ENCODE peak calls at places on chromosomes 12 and 14, in nine cellular contexts. One of them, this sample, is unnamed.

GRCh38 chr12:109696485-109697269 is 16.9 kb upstream of the FAM222A start:
- DNase-seq in fibroblast of pulmonary artery: peak; percentile 14
- DNase-seq in astrocyte: peak; percentile 13
- DNase-seq in dorsolateral prefrontal cortex: no peak
- DNase-seq in epithelial cell of esophagus: peak; percentile 17
- DNase-seq in left ventricle myocardium inferior: no peak
- DNase-seq in GM23338: no peak
- DNase-seq in transverse colon: no peak
- DNase-seq in lower lobe of right lung: no peak
- DNase-seq in this sample: no peak

GRCh38 chr14:36570065-36570464 is 12.3 kb downstream of the NKX2-8 start:
- DNase-seq in fibroblast of pulmonary artery: no peak
- DNase-seq in astrocyte: no peak
- DNase-seq in dorsolateral prefrontal cortex: no peak
- DNase-seq in epithelial cell of esophagus: peak; percentile 63
- DNase-seq in left ventricle myocardium inferior: no peak
- DNase-seq in GM23338: no peak
- DNase-seq in transverse colon: no peak
- DNase-seq in lower lobe of right lung: no peak
- DNase-seq in this sample: no peak

GRCh38 chr12:71870409-71870808 is 30.9 kb downstream of the TBC1D15 start:
- DNase-seq in fibroblast of pulmonary artery: no peak
- DNase-seq in astrocyte: no peak
- DNase-seq in dorsolateral prefrontal cortex: no peak
- DNase-seq in epithelial cell of esophagus: no peak
- DNase-seq in left ventricle myocardium inferior: no peak
- DNase-seq in GM23338: no peak
- DNase-seq in transverse colon: no peak
- DNase-seq in lower lobe of right lung: no peak
- DNase-seq in this sample: no peak

GRCh38 chr12:6264402-6265037 is 46.0 kb upstream of the PLEKHG6 start:
- DNase-seq in fibroblast of pulmonary artery: no peak
- DNase-seq in astrocyte: no peak
- DNase-seq in dorsolateral prefrontal cortex: no peak
- DNase-seq in epithelial cell of esophagus: no peak
- DNase-seq in left ventricle myocardium inferior: no peak
- DNase-seq in GM23338: no peak
- DNase-seq in transverse colon: peak; percentile 67
- DNase-seq in lower lobe of right lung: peak; percentile 81
- DNase-seq in this sample: no peak

GRCh38 chr12:79689477-79690155 is 1.1 kb downstream of the PAWR start:
- DNase-seq in fibroblast of pulmonary artery: peak; percentile 63
- DNase-seq in astrocyte: no peak
- DNase-seq in dorsolateral prefrontal cortex: peak; percentile 15
- DNase-seq in epithelial cell of esophagus: peak; percentile 74
- DNase-seq in left ventricle myocardium inferior: peak; percentile 30
- DNase-seq in GM23338: peak; percentile 71
- DNase-seq in transverse colon: peak; percentile 48
- DNase-seq in lower lobe of right lung: peak; percentile 68
- DNase-seq in this sample: peak; percentile 49

GRCh38 chr12:2959508-2960431 is 573 bp downstream of the TEAD4 start:
- DNase-seq in fibroblast of pulmonary artery: peak; percentile 63
- DNase-seq in astrocyte: peak; percentile 61
- DNase-seq in dorsolateral prefrontal cortex: peak; percentile 37
- DNase-seq in epithelial cell of esophagus: peak; percentile 59
- DNase-seq in left ventricle myocardium inferior: peak; percentile 34
- DNase-seq in GM23338: peak; percentile 49
- DNase-seq in transverse colon: peak; percentile 43
- DNase-seq in lower lobe of right lung: peak; percentile 61
- DNase-seq in this sample: peak; percentile 57

GRCh38 chr14:59585891-59586554 is 9.4 kb upstream of the CCDC175 start:
- DNase-seq in fibroblast of pulmonary artery: peak; percentile 56
- DNase-seq in astrocyte: peak; percentile 86
- DNase-seq in dorsolateral prefrontal cortex: no peak
- DNase-seq in epithelial cell of esophagus: peak; percentile 60
- DNase-seq in left ventricle myocardium inferior: no peak
- DNase-seq in GM23338: no peak
- DNase-seq in transverse colon: no peak
- DNase-seq in lower lobe of right lung: no peak
- DNase-seq in this sample: peak; percentile 5

GRCh38 chr12:13373131-13373530 is 176.6 kb downstream of the EMP1 start:
- DNase-seq in fibroblast of pulmonary artery: no peak
- DNase-seq in astrocyte: no peak
- DNase-seq in dorsolateral prefrontal cortex: no peak
- DNase-seq in epithelial cell of esophagus: no peak
- DNase-seq in left ventricle myocardium inferior: no peak
- DNase-seq in GM23338: no peak
- DNase-seq in transverse colon: no peak
- DNase-seq in lower lobe of right lung: no peak
- DNase-seq in this sample: no peak

GRCh38 chr12:23423097-23423687 is 526.3 kb downstream of the SOX5 start:
- DNase-seq in fibroblast of pulmonary artery: no peak
- DNase-seq in astrocyte: no peak
- DNase-seq in dorsolateral prefrontal cortex: no peak
- DNase-seq in epithelial cell of esophagus: no peak
- DNase-seq in left ventricle myocardium inferior: no peak
- DNase-seq in GM23338: peak; percentile 2
- DNase-seq in transverse colon: no peak
- DNase-seq in lower lobe of right lung: no peak
- DNase-seq in this sample: no peak

GRCh38 chr12:87363497-87364084 is 665.6 kb downstream of the C12orf50 start:
- DNase-seq in fibroblast of pulmonary artery: no peak
- DNase-seq in astrocyte: no peak
- DNase-seq in dorsolateral prefrontal cortex: no peak
- DNase-seq in epithelial cell of esophagus: no peak
- DNase-seq in left ventricle myocardium inferior: no peak
- DNase-seq in GM23338: no peak
- DNase-seq in transverse colon: no peak
- DNase-seq in lower lobe of right lung: no peak
- DNase-seq in this sample: no peak
- TF ChIP-seq CTCF in fibroblast of pulmonary artery: no peak
- TF ChIP-seq CTCF in astrocyte: no peak
- TF ChIP-seq CTCF in dorsolateral prefrontal cortex: no peak
- TF ChIP-seq CTCF in epithelial cell of esophagus: no peak
- TF ChIP-seq CTCF in left ventricle myocardium inferior: no peak
- TF ChIP-seq CTCF in GM23338: peak; percentile 7
- TF ChIP-seq CTCF in transverse colon: no peak
- TF ChIP-seq CTCF in lower lobe of right lung: no peak
- TF ChIP-seq CTCF in this sample: no peak

GRCh38 chr12:90404071-90404470 is 550.9 kb downstream of the CCER1 start:
- DNase-seq in fibroblast of pulmonary artery: no peak
- DNase-seq in astrocyte: no peak
- DNase-seq in dorsolateral prefrontal cortex: no peak
- DNase-seq in epithelial cell of esophagus: no peak
- DNase-seq in left ventricle myocardium inferior: no peak
- DNase-seq in GM23338: no peak
- DNase-seq in transverse colon: no peak
- DNase-seq in lower lobe of right lung: no peak
- DNase-seq in this sample: no peak

GRCh38 chr12:90410962-90411361 is 544.0 kb downstream of the CCER1 start:
- DNase-seq in fibroblast of pulmonary artery: no peak
- DNase-seq in astrocyte: no peak
- DNase-seq in dorsolateral prefrontal cortex: no peak
- DNase-seq in epithelial cell of esophagus: no peak
- DNase-seq in left ventricle myocardium inferior: peak; percentile 12
- DNase-seq in GM23338: no peak
- DNase-seq in transverse colon: no peak
- DNase-seq in lower lobe of right lung: no peak
- DNase-seq in this sample: no peak

DNA sequence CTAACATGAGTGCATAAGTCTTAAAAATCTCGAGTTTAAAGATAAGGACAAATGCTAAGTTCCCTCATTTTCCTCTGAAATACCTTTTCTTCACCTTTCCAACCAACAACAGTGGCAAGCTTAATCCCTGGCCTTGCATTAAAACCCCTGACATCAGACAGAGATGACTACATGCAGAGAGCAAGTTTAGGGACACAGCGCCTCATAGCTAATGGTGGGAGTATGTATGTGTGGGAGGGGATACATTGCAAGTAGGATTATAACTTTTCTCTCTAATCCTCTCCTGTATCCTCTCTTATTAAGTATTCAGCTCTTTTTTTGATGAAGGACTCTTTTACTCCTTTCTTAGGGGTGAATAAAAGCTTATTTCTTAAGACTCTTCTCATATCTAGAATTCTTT is 547.1 kb downstream of the CCER1 start:
- DNase-seq in fibroblast of pulmonary artery: peak; percentile 7
- DNase-seq in astrocyte: no peak
- DNase-seq in dorsolateral prefrontal cortex: no peak
- DNase-seq in epithelial cell of esophagus: no peak
- DNase-seq in left ventricle myocardium inferior: no peak
- DNase-seq in GM23338: peak; percentile 21
- DNase-seq in transverse colon: no peak
- DNase-seq in lower lobe of right lung: no peak
- DNase-seq in this sample: no peak
- H3K4me3 ChIP-seq in fibroblast of pulmonary artery: no peak overlapping the region
- H3K4me3 ChIP-seq in astrocyte: no peak overlapping the region
- H3K4me3 ChIP-seq in dorsolateral prefrontal cortex: no peak overlapping the region
- H3K4me3 ChIP-seq in epithelial cell of esophagus: no peak overlapping the region
- H3K4me3 ChIP-seq in left ventricle myocardium inferior: no peak overlapping the region
- H3K4me3 ChIP-seq in GM23338: no peak overlapping the region
- H3K4me3 ChIP-seq in transverse colon: no peak overlapping the region
- H3K4me3 ChIP-seq in lower lobe of right lung: no peak overlapping the region
- H3K4me3 ChIP-seq in this sample: no peak overlapping the region

DNA sequence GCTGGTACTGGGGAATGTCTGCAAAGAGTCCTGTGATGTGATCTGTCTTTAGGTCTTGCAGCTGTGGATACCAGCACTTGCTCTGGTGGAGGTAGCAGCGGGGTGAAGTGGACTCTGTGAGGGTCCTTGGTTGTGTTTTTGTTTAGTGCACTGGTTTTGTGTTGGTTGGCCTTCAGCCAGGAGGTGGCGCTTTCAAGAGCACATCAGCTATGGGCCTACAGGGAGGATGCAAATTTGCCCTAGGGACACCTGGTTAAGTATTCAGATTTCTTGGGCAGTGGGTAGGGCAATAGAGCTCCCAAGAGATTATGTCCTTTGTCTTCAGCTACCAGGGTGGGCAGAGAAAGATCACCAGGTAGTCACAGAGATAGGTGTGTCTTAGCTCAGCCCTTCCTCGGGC is 63.8 kb downstream of the PTGER2 start:
- DNase-seq in fibroblast of pulmonary artery: no peak
- DNase-seq in astrocyte: no peak
- DNase-seq in dorsolateral prefrontal cortex: no peak
- DNase-seq in epithelial cell of esophagus: no peak
- DNase-seq in left ventricle myocardium inferior: no peak
- DNase-seq in GM23338: peak; percentile 57
- DNase-seq in transverse colon: no peak
- DNase-seq in lower lobe of right lung: no peak
- DNase-seq in this sample: no peak
- TF ChIP-seq CTCF in fibroblast of pulmonary artery: no peak
- TF ChIP-seq CTCF in astrocyte: no peak
- TF ChIP-seq CTCF in dorsolateral prefrontal cortex: no peak
- TF ChIP-seq CTCF in epithelial cell of esophagus: no peak
- TF ChIP-seq CTCF in left ventricle myocardium inferior: no peak
- TF ChIP-seq CTCF in GM23338: peak; percentile 71
- TF ChIP-seq CTCF in transverse colon: no peak
- TF ChIP-seq CTCF in lower lobe of right lung: no peak
- TF ChIP-seq CTCF in this sample: no peak

DNA sequence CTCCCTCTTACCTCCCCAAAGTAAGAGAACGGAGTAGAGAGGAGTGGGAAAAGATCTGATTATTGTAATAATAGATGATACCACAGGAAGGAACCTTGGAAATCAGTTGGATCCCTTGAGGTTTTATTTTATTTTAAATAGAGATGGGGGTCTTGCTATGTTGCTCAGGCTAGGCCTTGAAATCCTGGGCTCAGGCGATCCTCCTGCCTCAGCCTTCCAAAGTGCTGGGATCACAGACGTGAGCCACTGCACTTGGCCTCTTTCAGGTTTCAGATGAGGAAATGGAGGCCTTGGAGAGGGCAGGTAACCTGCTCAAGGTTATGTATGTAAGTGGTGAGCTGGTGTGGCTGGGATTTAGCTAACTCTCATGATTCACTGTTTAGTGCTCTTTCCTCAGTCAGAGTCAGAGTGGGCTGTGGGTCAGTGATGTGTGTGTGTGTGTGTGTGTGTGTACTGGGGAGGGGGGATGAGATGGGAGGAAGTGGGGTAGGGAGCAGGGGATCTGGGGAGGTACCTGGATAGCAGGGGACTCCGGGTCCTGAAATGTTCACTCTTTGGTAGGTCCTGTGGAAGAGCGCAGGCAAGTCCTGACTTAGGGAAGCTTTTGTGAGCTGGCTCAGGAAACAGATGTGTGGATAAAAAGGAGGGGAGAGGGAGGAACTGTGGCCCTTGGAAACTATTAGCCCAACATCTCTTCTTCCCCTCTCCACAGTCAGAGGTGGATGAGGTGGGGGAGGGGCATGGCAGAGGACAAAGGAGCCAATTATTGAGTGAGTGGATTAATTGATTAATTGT is 4.7 kb upstream of the CISTR start:
- DNase-seq in fibroblast of pulmonary artery: no peak
- DNase-seq in astrocyte: no peak
- DNase-seq in dorsolateral prefrontal cortex: no peak
- DNase-seq in epithelial cell of esophagus: no peak
- DNase-seq in left ventricle myocardium inferior: no peak
- DNase-seq in GM23338: peak; percentile 44
- DNase-seq in transverse colon: no peak
- DNase-seq in lower lobe of right lung: no peak
- DNase-seq in this sample: no peak
- H3K4me3 ChIP-seq in fibroblast of pulmonary artery: no peak overlapping the region
- H3K4me3 ChIP-seq in astrocyte: no peak overlapping the region
- H3K4me3 ChIP-seq in dorsolateral prefrontal cortex: peak overlapping the region; percentile 15
- H3K4me3 ChIP-seq in epithelial cell of esophagus: no peak overlapping the region
- H3K4me3 ChIP-seq in left ventricle myocardium inferior: no peak overlapping the region
- H3K4me3 ChIP-seq in GM23338: peak overlapping the region; percentile 47
- H3K4me3 ChIP-seq in transverse colon: no peak overlapping the region
- H3K4me3 ChIP-seq in lower lobe of right lung: peak overlapping the region; percentile 23
- H3K4me3 ChIP-seq in this sample: peak overlapping the region; percentile 17

DNA sequence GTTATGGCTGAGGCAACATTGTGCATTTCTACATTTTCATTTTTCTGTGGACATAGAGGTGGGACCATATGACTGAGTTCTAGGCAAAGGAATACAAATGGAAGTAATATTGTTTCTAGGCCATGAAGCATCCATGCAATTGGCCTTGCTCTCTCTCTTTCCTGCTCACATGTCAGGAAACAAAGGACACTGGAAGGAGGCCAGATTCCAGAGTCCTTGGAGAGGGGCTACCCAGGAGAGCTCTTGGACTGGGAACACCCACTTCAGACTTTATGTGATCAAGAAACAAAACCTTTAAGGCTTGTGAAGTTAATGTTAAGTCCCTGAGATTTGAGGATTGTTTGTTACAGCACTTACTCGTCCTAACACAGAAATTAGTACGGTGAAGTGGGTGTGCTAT is 32.8 kb downstream of the PDZRN4 start:
- DNase-seq in fibroblast of pulmonary artery: no peak
- DNase-seq in astrocyte: no peak
- DNase-seq in dorsolateral prefrontal cortex: no peak
- DNase-seq in epithelial cell of esophagus: no peak
- DNase-seq in left ventricle myocardium inferior: no peak
- DNase-seq in GM23338: no peak
- DNase-seq in transverse colon: no peak
- DNase-seq in lower lobe of right lung: no peak
- DNase-seq in this sample: no peak
- TF ChIP-seq CTCF in fibroblast of pulmonary artery: no peak
- TF ChIP-seq CTCF in astrocyte: no peak
- TF ChIP-seq CTCF in dorsolateral prefrontal cortex: no peak
- TF ChIP-seq CTCF in epithelial cell of esophagus: no peak
- TF ChIP-seq CTCF in left ventricle myocardium inferior: no peak
- TF ChIP-seq CTCF in GM23338: no peak
- TF ChIP-seq CTCF in transverse colon: no peak
- TF ChIP-seq CTCF in lower lobe of right lung: no peak
- TF ChIP-seq CTCF in this sample: no peak